ENCODE peak calls at places on chromosomes 2 and 18, in six cellular contexts. W is activated T-cell treated with anti-CD3 and anti-CD28 coated beads, Interleukin-2, amount 50 U/mL, for 4 hours; G is kidney; Q is amygdala; D is activated CD4-positive, CD25-positive, alpha-beta regulatory T cell treated with anti-CD3 and anti-CD28 coated beads, Interleukin-2, amount 50 U/mL, for 16 hours; Y is GM04504. A is an unnamed sample.
A peak's percentile ranks its signal among the peaks of the same experiment; 100 is the strongest.

GRCh38 chr2:137838255-137839092 is 125.8 kb upstream of the HNMT start:
- DNase-seq in W (no peak), G (no peak), Q (no peak), D (no peak), Y (peak; percentile 7), A (no peak)

GRCh38 chr2:237874585-237875161 is 15.2 kb downstream of the RAMP1 start:
- DNase-seq in W (no peak), G (peak; percentile 63), Q (no peak), D (no peak), Y (peak; percentile 63), A (peak; percentile 5)

GRCh38 chr18:23259701-23260661 is 124.7 kb downstream of the CABLES1 start:
- DNase-seq in W (no peak), G (peak; percentile 95), Q (no peak), D (no peak), Y (peak; percentile 53), A (no peak)

GRCh38 chr2:226791487-226792081 is 8.0 kb downstream of the IRS1 start:
- DNase-seq in W (peak; percentile 92), G (peak; percentile 97), Q (peak; percentile 77), D (peak; percentile 82), Y (no peak), A (peak; percentile 93)

GRCh38 chr2:127932199-127932877 is 46.6 kb upstream of the AMMECR1L start:
- DNase-seq in W (no peak), G (no peak), Q (no peak), D (no peak), Y (peak; percentile 81), A (no peak)

GRCh38 chr2:218983263-218983970 is 1.6 kb downstream of the FEV start:
- DNase-seq in W (no peak), G (peak; percentile 34), Q (no peak), D (no peak), Y (no peak), A (no peak)

GRCh38 chr2:29314816-29315571 is 199.8 kb downstream of the CLIP4 start:
- DNase-seq in W (peak; percentile 20), G (no peak), Q (no peak), D (peak; percentile 16), Y (no peak), A (no peak)

GRCh38 chr2:121887513-121888188 is 132.2 kb downstream of the TSN start:
- DNase-seq in W (no peak), G (peak; percentile 51), Q (no peak), D (no peak), Y (no peak), A (no peak)

GRCh38 chr18:74064510-74064909 is 83.1 kb downstream of the FBXO15 start:
- DNase-seq in W (no peak), G (no peak), Q (no peak), D (no peak), Y (no peak), A (no peak)

GRCh38 chr2:162457487-162457886 is 113.6 kb downstream of the GCA start:
- DNase-seq in W (no peak), G (no peak), Q (no peak), D (no peak), Y (no peak), A (no peak)

GRCh38 chr2:74198461-74199274 is at the start of gene MTHFD2:
- DNase-seq in W (peak; percentile 90), G (peak; percentile 97), Q (peak; percentile 48), D (peak; percentile 73), Y (peak; percentile 93), A (peak; percentile 87)

GRCh38 chr2:168116448-168116847 is 130.9 kb downstream of the STK39 start:
- DNase-seq in W (no peak), G (no peak), Q (no peak), D (no peak), Y (no peak), A (no peak)

GRCh38 chr2:217980591-217980990 is 22.2 kb downstream of the TNS1 start:
- DNase-seq in W (no peak), G (no peak), Q (no peak), D (no peak), Y (no peak), A (no peak)

GRCh38 chr2:167103028-167103756 is 214.9 kb downstream of the XIRP2 start:
- DNase-seq in W (no peak), G (no peak), Q (no peak), D (no peak), Y (no peak), A (no peak)

GRCh38 chr18:26453370-26454030 is 94.9 kb downstream of the KCTD1 start:
- DNase-seq in W (no peak), G (no peak), Q (no peak), D (no peak), Y (no peak), A (no peak)

GRCh38 chr2:179817181-179817841 is 44.1 kb downstream of the ZNF385B start:
- DNase-seq in W (no peak), G (no peak), Q (no peak), D (no peak), Y (no peak), A (no peak)

GRCh38 chr2:70304501-70304900 is 2.6 kb upstream of the FAM136A start:
- DNase-seq in W (no peak), G (no peak), Q (no peak), D (no peak), Y (no peak), A (no peak)

GRCh38 chr2:26580751-26581150 is 60.4 kb downstream of the CIB4 start:
- DNase-seq in W (no peak), G (no peak), Q (no peak), D (no peak), Y (no peak), A (no peak)

GRCh38 chr2:134365356-134365755 is 111.5 kb downstream of the MGAT5 start:
- DNase-seq in W (no peak), G (no peak), Q (no peak), D (no peak), Y (no peak), A (no peak)